ENCODE peak calls at places on chromosomes 5 and 9, in eight cellular contexts. One of them, this sample, is unnamed.

GRCh38 chr9:121774715-121775613 is 123.5 kb downstream of the DAB2IP start:
- DNase-seq in esophagus squamous epithelium: no peak
- DNase-seq in sigmoid colon: no peak
- DNase-seq in IMR-90: no peak
- DNase-seq in GM23248: no peak
- DNase-seq in A549: no peak
- DNase-seq in lower lobe of right lung: peak; percentile 41
- DNase-seq in CD4-positive, CD25-positive, alpha-beta regulatory T cell: no peak
- DNase-seq in this sample: no peak

GRCh38 chr5:1661311-1661710 is 137.6 kb upstream of the LPCAT1 start:
- DNase-seq in CD4-positive, CD25-positive, alpha-beta regulatory T cell: no peak
- DNase-seq in esophagus squamous epithelium: no peak
- DNase-seq in sigmoid colon: peak; percentile 49
- DNase-seq in GM23248: no peak
- DNase-seq in A549: no peak
- DNase-seq in IMR-90: no peak
- DNase-seq in lower lobe of right lung: no peak
- DNase-seq in this sample: no peak

GRCh38 chr9:97412628-97413382 is 909 bp downstream of the TDRD7 start:
- DNase-seq in CD4-positive, CD25-positive, alpha-beta regulatory T cell: peak; percentile 5
- DNase-seq in IMR-90: peak; percentile 5
- DNase-seq in GM23248: peak; percentile 7
- DNase-seq in esophagus squamous epithelium: no peak
- DNase-seq in lower lobe of right lung: no peak
- DNase-seq in sigmoid colon: no peak
- DNase-seq in A549: peak; percentile 56
- DNase-seq in this sample: no peak

GRCh38 chr5:134451618-134452505 is 40.2 kb upstream of the CDKN2AIPNL start:
- DNase-seq in sigmoid colon: peak; percentile 78
- DNase-seq in GM23248: peak; percentile 89
- DNase-seq in IMR-90: peak; percentile 86
- DNase-seq in A549: peak; percentile 90
- DNase-seq in lower lobe of right lung: no peak
- DNase-seq in esophagus squamous epithelium: no peak
- DNase-seq in CD4-positive, CD25-positive, alpha-beta regulatory T cell: no peak
- DNase-seq in this sample: peak; percentile 84

GRCh38 chr5:158267228-158267627 is 408.3 kb upstream of the CLINT1 start:
- DNase-seq in sigmoid colon: no peak
- DNase-seq in A549: no peak
- DNase-seq in lower lobe of right lung: no peak
- DNase-seq in esophagus squamous epithelium: no peak
- DNase-seq in IMR-90: no peak
- DNase-seq in CD4-positive, CD25-positive, alpha-beta regulatory T cell: no peak
- DNase-seq in GM23248: no peak
- DNase-seq in this sample: no peak

GRCh38 chr5:219492-219891 is 1.4 kb downstream of the SDHA start:
- DNase-seq in CD4-positive, CD25-positive, alpha-beta regulatory T cell: peak; percentile 65
- DNase-seq in IMR-90: peak; percentile 50
- DNase-seq in lower lobe of right lung: no peak
- DNase-seq in sigmoid colon: no peak
- DNase-seq in A549: no peak
- DNase-seq in GM23248: peak; percentile 74
- DNase-seq in esophagus squamous epithelium: no peak
- DNase-seq in this sample: no peak

GRCh38 chr9:127154390-127155191 is 32.2 kb upstream of the ANGPTL2 start:
- DNase-seq in lower lobe of right lung: peak; percentile 75
- DNase-seq in A549: no peak
- DNase-seq in GM23248: peak; percentile 79
- DNase-seq in CD4-positive, CD25-positive, alpha-beta regulatory T cell: peak; percentile 6
- DNase-seq in sigmoid colon: peak; percentile 88
- DNase-seq in esophagus squamous epithelium: no peak
- DNase-seq in IMR-90: peak; percentile 35
- DNase-seq in this sample: peak; percentile 68

GRCh38 chr5:103446813-103447212 is 115.8 kb downstream of the NUDT12 start:
- DNase-seq in sigmoid colon: no peak
- DNase-seq in esophagus squamous epithelium: no peak
- DNase-seq in IMR-90: peak; percentile 61
- DNase-seq in lower lobe of right lung: no peak
- DNase-seq in CD4-positive, CD25-positive, alpha-beta regulatory T cell: no peak
- DNase-seq in GM23248: peak; percentile 22
- DNase-seq in A549: no peak
- DNase-seq in this sample: no peak

GRCh38 chr5:107516452-107517184 is 154.1 kb downstream of the EFNA5 start:
- DNase-seq in CD4-positive, CD25-positive, alpha-beta regulatory T cell: no peak
- DNase-seq in A549: no peak
- DNase-seq in GM23248: no peak
- DNase-seq in sigmoid colon: no peak
- DNase-seq in IMR-90: peak; percentile 17
- DNase-seq in lower lobe of right lung: no peak
- DNase-seq in esophagus squamous epithelium: no peak
- DNase-seq in this sample: no peak

GRCh38 chr9:82784595-82784994 is 278.3 kb downstream of the RASEF start:
- DNase-seq in CD4-positive, CD25-positive, alpha-beta regulatory T cell: no peak
- DNase-seq in A549: no peak
- DNase-seq in esophagus squamous epithelium: no peak
- DNase-seq in IMR-90: no peak
- DNase-seq in lower lobe of right lung: no peak
- DNase-seq in sigmoid colon: no peak
- DNase-seq in GM23248: no peak
- DNase-seq in this sample: no peak

GRCh38 chr5:127313847-127314473 is 23.4 kb downstream of the MEGF10 start:
- DNase-seq in sigmoid colon: peak; percentile 68
- DNase-seq in GM23248: peak; percentile 73
- DNase-seq in A549: peak; percentile 60
- DNase-seq in lower lobe of right lung: peak; percentile 71
- DNase-seq in IMR-90: peak; percentile 52
- DNase-seq in CD4-positive, CD25-positive, alpha-beta regulatory T cell: peak; percentile 61
- DNase-seq in esophagus squamous epithelium: no peak
- DNase-seq in this sample: peak; percentile 62

GRCh38 chr9:90343360-90343759 is 299.3 kb downstream of the DIRAS2 start:
- DNase-seq in esophagus squamous epithelium: no peak
- DNase-seq in IMR-90: peak; percentile 2
- DNase-seq in A549: no peak
- DNase-seq in GM23248: peak; percentile 7
- DNase-seq in sigmoid colon: no peak
- DNase-seq in CD4-positive, CD25-positive, alpha-beta regulatory T cell: no peak
- DNase-seq in lower lobe of right lung: no peak
- DNase-seq in this sample: no peak

GRCh38 chr5:41195228-41195627 is 18.1 kb downstream of the C6 start:
- DNase-seq in sigmoid colon: no peak
- DNase-seq in A549: no peak
- DNase-seq in lower lobe of right lung: no peak
- DNase-seq in esophagus squamous epithelium: no peak
- DNase-seq in GM23248: no peak
- DNase-seq in CD4-positive, CD25-positive, alpha-beta regulatory T cell: no peak
- DNase-seq in IMR-90: no peak
- DNase-seq in this sample: no peak
- H3K27ac ChIP-seq in sigmoid colon: peak overlapping the region; percentile 40
- H3K27ac ChIP-seq in A549: no peak overlapping the region
- H3K27ac ChIP-seq in lower lobe of right lung: peak overlapping the region; percentile 39
- H3K27ac ChIP-seq in esophagus squamous epithelium: peak overlapping the region; percentile 57
- H3K27ac ChIP-seq in GM23248: no peak overlapping the region
- H3K27ac ChIP-seq in CD4-positive, CD25-positive, alpha-beta regulatory T cell: no peak overlapping the region
- H3K27ac ChIP-seq in IMR-90: no peak overlapping the region
- H3K27ac ChIP-seq in this sample: no peak overlapping the region

GRCh38 chr5:173016621-173017046 is 33.1 kb downstream of the ATP6V0E1 start:
- DNase-seq in sigmoid colon: peak; percentile 74
- DNase-seq in IMR-90: peak; percentile 71
- DNase-seq in A549: peak; percentile 9
- DNase-seq in GM23248: peak; percentile 84
- DNase-seq in CD4-positive, CD25-positive, alpha-beta regulatory T cell: no peak
- DNase-seq in lower lobe of right lung: no peak
- DNase-seq in esophagus squamous epithelium: no peak
- DNase-seq in this sample: peak; percentile 62
- H3K27ac ChIP-seq in sigmoid colon: peak overlapping the region; percentile 73
- H3K27ac ChIP-seq in IMR-90: peak overlapping the region; percentile 22
- H3K27ac ChIP-seq in A549: peak overlapping the region; percentile 69
- H3K27ac ChIP-seq in GM23248: peak overlapping the region; percentile 58
- H3K27ac ChIP-seq in CD4-positive, CD25-positive, alpha-beta regulatory T cell: no peak overlapping the region
- H3K27ac ChIP-seq in lower lobe of right lung: peak overlapping the region; percentile 70
- H3K27ac ChIP-seq in esophagus squamous epithelium: peak overlapping the region; percentile 78
- H3K27ac ChIP-seq in this sample: peak overlapping the region; percentile 17

GRCh38 chr9:92426501-92426900 is 2.2 kb upstream of the OMD start:
- DNase-seq in GM23248: no peak
- DNase-seq in esophagus squamous epithelium: no peak
- DNase-seq in A549: no peak
- DNase-seq in CD4-positive, CD25-positive, alpha-beta regulatory T cell: no peak
- DNase-seq in IMR-90: no peak
- DNase-seq in lower lobe of right lung: no peak
- DNase-seq in sigmoid colon: no peak
- DNase-seq in this sample: no peak
- H3K27ac ChIP-seq in GM23248: no peak overlapping the region
- H3K27ac ChIP-seq in esophagus squamous epithelium: no peak overlapping the region
- H3K27ac ChIP-seq in A549: no peak overlapping the region
- H3K27ac ChIP-seq in CD4-positive, CD25-positive, alpha-beta regulatory T cell: no peak overlapping the region
- H3K27ac ChIP-seq in IMR-90: peak overlapping the region; percentile 98
- H3K27ac ChIP-seq in lower lobe of right lung: no peak overlapping the region
- H3K27ac ChIP-seq in sigmoid colon: peak overlapping the region; percentile 56
- H3K27ac ChIP-seq in this sample: no peak overlapping the region

DNA sequence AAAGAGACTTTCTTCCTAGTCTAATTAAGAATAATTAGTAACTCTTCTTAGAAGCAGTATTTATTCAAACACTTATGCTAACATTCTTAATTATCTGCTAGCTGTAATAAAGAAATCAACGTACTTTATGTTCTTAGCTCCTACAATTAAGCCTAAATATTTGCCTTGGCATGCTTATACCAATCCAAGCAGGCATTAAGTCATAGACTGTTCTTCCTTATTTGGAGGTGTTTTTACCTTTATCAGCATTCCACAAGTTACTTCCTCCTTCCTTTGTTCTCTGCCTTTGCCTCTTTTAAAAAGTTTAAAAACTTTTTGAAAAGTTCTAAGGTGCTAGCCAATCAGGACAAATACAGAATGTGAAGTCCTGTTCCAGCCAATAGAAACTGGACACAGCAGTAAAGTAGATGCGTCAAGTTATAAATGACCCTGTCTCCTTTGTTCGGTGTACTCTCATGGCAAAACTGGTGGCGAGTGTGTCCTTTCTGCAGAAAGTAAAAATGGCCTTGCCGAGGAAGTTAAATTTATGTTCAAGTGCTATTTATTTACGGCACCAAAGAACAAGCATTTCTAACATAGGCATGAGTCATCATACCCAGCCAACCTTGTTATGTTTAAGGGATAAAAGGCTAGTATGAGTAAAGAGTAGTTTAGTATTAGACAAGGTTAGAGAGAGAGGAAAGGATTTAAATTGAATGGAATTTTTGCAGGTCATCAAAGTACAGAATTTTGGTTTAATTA is 58.6 kb downstream of the GPBP1 start:
- DNase-seq in GM23248: no peak
- DNase-seq in sigmoid colon: no peak
- DNase-seq in CD4-positive, CD25-positive, alpha-beta regulatory T cell: no peak
- DNase-seq in IMR-90: peak; percentile 12
- DNase-seq in lower lobe of right lung: no peak
- DNase-seq in esophagus squamous epithelium: no peak
- DNase-seq in A549: no peak
- DNase-seq in this sample: no peak
- H3K27ac ChIP-seq in GM23248: no peak overlapping the region
- H3K27ac ChIP-seq in sigmoid colon: no peak overlapping the region
- H3K27ac ChIP-seq in CD4-positive, CD25-positive, alpha-beta regulatory T cell: no peak overlapping the region
- H3K27ac ChIP-seq in IMR-90: no peak overlapping the region
- H3K27ac ChIP-seq in lower lobe of right lung: no peak overlapping the region
- H3K27ac ChIP-seq in esophagus squamous epithelium: no peak overlapping the region
- H3K27ac ChIP-seq in A549: no peak overlapping the region
- H3K27ac ChIP-seq in this sample: no peak overlapping the region

GRCh38 chr5:156037151-156037909 is 289.6 kb upstream of the SGCD start:
- DNase-seq in A549: no peak
- DNase-seq in sigmoid colon: no peak
- DNase-seq in CD4-positive, CD25-positive, alpha-beta regulatory T cell: no peak
- DNase-seq in esophagus squamous epithelium: no peak
- DNase-seq in lower lobe of right lung: no peak
- DNase-seq in IMR-90: no peak
- DNase-seq in GM23248: no peak
- DNase-seq in this sample: no peak
- H3K27ac ChIP-seq in A549: peak overlapping the region; percentile 5
- H3K27ac ChIP-seq in sigmoid colon: peak overlapping the region; percentile 52
- H3K27ac ChIP-seq in CD4-positive, CD25-positive, alpha-beta regulatory T cell: no peak overlapping the region
- H3K27ac ChIP-seq in esophagus squamous epithelium: no peak overlapping the region
- H3K27ac ChIP-seq in lower lobe of right lung: no peak overlapping the region
- H3K27ac ChIP-seq in IMR-90: peak overlapping the region; percentile 60
- H3K27ac ChIP-seq in GM23248: no peak overlapping the region
- H3K27ac ChIP-seq in this sample: no peak overlapping the region

GRCh38 chr5:138874241-138874640 is 894 bp downstream of the LRRTM2 start:
- DNase-seq in lower lobe of right lung: no peak
- DNase-seq in esophagus squamous epithelium: no peak
- DNase-seq in IMR-90: peak; percentile 27
- DNase-seq in CD4-positive, CD25-positive, alpha-beta regulatory T cell: no peak
- DNase-seq in GM23248: peak; percentile 17
- DNase-seq in sigmoid colon: no peak
- DNase-seq in A549: no peak
- DNase-seq in this sample: no peak

GRCh38 chr5:138873886-138874200 is 1.3 kb downstream of the LRRTM2 start:
- DNase-seq in IMR-90: no peak
- DNase-seq in lower lobe of right lung: no peak
- DNase-seq in esophagus squamous epithelium: no peak
- DNase-seq in CD4-positive, CD25-positive, alpha-beta regulatory T cell: no peak
- DNase-seq in GM23248: no peak
- DNase-seq in sigmoid colon: no peak
- DNase-seq in A549: no peak
- DNase-seq in this sample: no peak

GRCh38 chr5:138873096-138873885 is 1.8 kb downstream of the LRRTM2 start:
- DNase-seq in GM23248: no peak
- DNase-seq in A549: no peak
- DNase-seq in IMR-90: no peak
- DNase-seq in esophagus squamous epithelium: no peak
- DNase-seq in CD4-positive, CD25-positive, alpha-beta regulatory T cell: no peak
- DNase-seq in sigmoid colon: no peak
- DNase-seq in lower lobe of right lung: no peak
- DNase-seq in this sample: no peak

GRCh38 chr5:138876811-138877210 is 1.7 kb upstream of the LRRTM2 start:
- DNase-seq in CD4-positive, CD25-positive, alpha-beta regulatory T cell: no peak
- DNase-seq in sigmoid colon: no peak
- DNase-seq in IMR-90: no peak
- DNase-seq in A549: no peak
- DNase-seq in GM23248: no peak
- DNase-seq in lower lobe of right lung: no peak
- DNase-seq in esophagus squamous epithelium: no peak
- DNase-seq in this sample: no peak

GRCh38 chr5:138874771-138875628 is at the start of gene LRRTM2:
- DNase-seq in sigmoid colon: no peak
- DNase-seq in lower lobe of right lung: no peak
- DNase-seq in CD4-positive, CD25-positive, alpha-beta regulatory T cell: no peak
- DNase-seq in esophagus squamous epithelium: no peak
- DNase-seq in IMR-90: peak; percentile 98
- DNase-seq in A549: no peak
- DNase-seq in GM23248: peak; percentile 92
- DNase-seq in this sample: peak; percentile 45
- H3K27ac ChIP-seq in sigmoid colon: peak within 1 kb of the TSS; percentile 47
- H3K27ac ChIP-seq in lower lobe of right lung: peak within 1 kb of the TSS; percentile 3
- H3K27ac ChIP-seq in CD4-positive, CD25-positive, alpha-beta regulatory T cell: no peak within 1 kb of the TSS
- H3K27ac ChIP-seq in esophagus squamous epithelium: no peak within 1 kb of the TSS
- H3K27ac ChIP-seq in IMR-90: peak within 1 kb of the TSS; percentile 65
- H3K27ac ChIP-seq in A549: no peak within 1 kb of the TSS
- H3K27ac ChIP-seq in GM23248: peak within 1 kb of the TSS; percentile 71
- H3K27ac ChIP-seq in this sample: no peak within 1 kb of the TSS

GRCh38 chr9:88976186-88976887 is 14.9 kb upstream of the S1PR3 start:
- DNase-seq in IMR-90: no peak
- DNase-seq in esophagus squamous epithelium: no peak
- DNase-seq in CD4-positive, CD25-positive, alpha-beta regulatory T cell: no peak
- DNase-seq in GM23248: no peak
- DNase-seq in sigmoid colon: no peak
- DNase-seq in A549: no peak
- DNase-seq in lower lobe of right lung: no peak
- DNase-seq in this sample: no peak
- H3K27ac ChIP-seq in IMR-90: no peak overlapping the region
- H3K27ac ChIP-seq in esophagus squamous epithelium: no peak overlapping the region
- H3K27ac ChIP-seq in CD4-positive, CD25-positive, alpha-beta regulatory T cell: no peak overlapping the region
- H3K27ac ChIP-seq in GM23248: no peak overlapping the region
- H3K27ac ChIP-seq in sigmoid colon: no peak overlapping the region
- H3K27ac ChIP-seq in A549: no peak overlapping the region
- H3K27ac ChIP-seq in lower lobe of right lung: no peak overlapping the region
- H3K27ac ChIP-seq in this sample: no peak overlapping the region

This sample was measured in brain microvascular endothelial cell.